ENCODE peak calls at places on chromosomes 7 and 10, in six cellular contexts. G is HepG2, H is H1, T is GM12892, P is GM12878, D is K562. F is an unnamed sample.
A peak's percentile ranks its signal among the peaks of the same experiment; 100 is the strongest.

GRCh38 chr10:117541405-117541908 is 1.1 kb upstream of the EMX2 start:
- DNase-seq in D (no peak), P (no peak), G (no peak), H (no peak), T (no peak), F (no peak)

GRCh38 chr7:149866817-149867447 is 6.8 kb upstream of the ATP6V0E2 start:
- DNase-seq in P (no peak), T (no peak), D (no peak), G (no peak), H (no peak), F (no peak)

GRCh38 chr7:91347288-91347687 is 83.1 kb downstream of the FZD1 start:
- DNase-seq in P (no peak), T (no peak), D (no peak), G (no peak), H (no peak), F (no peak)

GRCh38 chr10:103546401-103546800 is 52.9 kb downstream of the NEURL1 start:
- DNase-seq in H (no peak), T (no peak), D (no peak), G (no peak), P (no peak), F (no peak)

GRCh38 chr10:22253578-22253882 is 35.7 kb upstream of the EBLN1 start:
- DNase-seq in H (no peak), G (no peak), T (no peak), P (no peak), D (no peak), F (no peak)

GRCh38 chr7:132901241-132901640 is 180.6 kb downstream of the CHCHD3 start:
- DNase-seq in D (no peak), T (no peak), H (no peak), P (no peak), G (no peak), F (no peak)

GRCh38 chr7:125316451-125316850 is 386.8 kb upstream of the POT1 start:
- DNase-seq in T (no peak), P (no peak), D (no peak), H (peak; percentile 68), G (peak; percentile 8), F (no peak)

GRCh38 chr10:17744395-17744841 is 7.6 kb upstream of the TMEM236 start:
- DNase-seq in D (no peak), G (no peak), P (no peak), H (no peak), T (no peak), F (no peak)

GRCh38 chr10:116880716-116881440 is 31.6 kb downstream of the ENO4 start:
- DNase-seq in P (no peak), G (no peak), T (no peak), D (no peak), H (no peak), F (no peak)

GRCh38 chr10:34731885-34732701 is 83.0 kb downstream of the PARD3 start:
- DNase-seq in G (no peak), T (no peak), D (no peak), H (no peak), P (no peak), F (no peak)

GRCh38 chr10:4068255-4069028 is 283.4 kb upstream of the KLF6 start:
- DNase-seq in G (no peak), H (no peak), T (no peak), P (no peak), D (no peak), F (no peak)

GRCh38 chr7:19663816-19664531 is 44.9 kb downstream of the POLR1F start:
- DNase-seq in T (peak; percentile 1), P (peak; percentile 20), D (no peak), H (no peak), G (no peak), F (peak; percentile 6)

GRCh38 chr10:35271086-35271834 is 65.0 kb upstream of the CCNY start:
- DNase-seq in H (no peak), P (no peak), G (no peak), D (no peak), T (no peak), F (no peak)

GRCh38 chr7:16989883-16990413 is 108.2 kb upstream of the AGR3 start:
- DNase-seq in D (no peak), P (no peak), T (no peak), H (no peak), G (peak; percentile 100), F (no peak)
- TF ChIP-seq POLR2A in D (no peak), P (no peak), T (no peak), H (no peak), G (peak; percentile 41), F (no peak)

DNA sequence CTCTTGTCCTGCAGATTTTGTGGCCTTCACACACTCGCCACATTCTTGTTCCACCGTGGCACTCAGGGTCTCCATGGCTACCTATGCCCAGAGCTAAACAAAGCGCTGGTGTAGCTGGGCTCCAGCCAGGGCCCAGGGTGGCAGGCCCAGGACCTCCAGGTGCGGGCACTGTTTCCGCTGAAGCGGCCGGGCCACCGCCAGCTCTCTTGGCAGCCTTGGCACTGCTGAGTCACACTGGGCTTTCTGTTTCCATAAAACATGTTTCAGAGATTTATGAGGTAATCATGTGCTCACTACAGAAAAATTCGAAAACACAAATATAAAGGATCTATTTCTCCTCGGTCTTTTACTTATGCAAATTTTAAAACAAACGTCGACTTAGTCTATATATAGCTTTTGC is 51.3 kb downstream of the AOC1 start:
- DNase-seq in P (no peak), G (no peak), D (no peak), H (no peak), T (no peak), F (no peak)
- TF ChIP-seq TAF1 in P (no peak), G (no peak), D (no peak), H (no peak), T (no peak), F (no peak)

GRCh38 chr10:7952251-7952650 is 102.2 kb upstream of the GATA3 start:
- DNase-seq in T (no peak), D (no peak), P (no peak), G (no peak), H (no peak), F (no peak)
- TF ChIP-seq POLR2A in T (no peak), D (no peak), P (no peak), G (no peak), H (no peak), F (no peak)

DNA sequence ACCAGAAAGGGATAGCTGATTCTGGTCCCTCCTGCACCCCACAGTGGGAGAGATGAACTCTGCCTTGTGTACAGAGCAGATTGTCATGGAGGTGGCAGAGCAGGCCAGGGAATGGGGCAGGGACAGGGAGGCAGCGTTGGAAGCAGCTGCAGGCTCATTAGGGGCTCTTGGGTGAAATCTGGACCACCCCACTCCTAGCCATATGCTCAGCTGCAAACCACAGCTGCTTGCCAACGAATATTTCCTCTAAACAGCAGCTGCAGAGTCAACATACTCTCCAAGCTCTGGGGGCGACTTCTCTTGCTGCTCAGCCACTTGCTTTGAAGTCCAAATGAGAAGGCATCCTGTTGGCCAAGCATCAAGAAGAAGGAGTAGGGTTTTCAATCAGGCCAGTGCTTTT is 302.3 kb upstream of the AUTS2 start:
- DNase-seq in T (no peak), D (no peak), P (no peak), G (no peak), H (no peak), F (no peak)
- TF ChIP-seq TAF1 in T (no peak), D (no peak), P (no peak), G (no peak), H (no peak), F (no peak)

DNA sequence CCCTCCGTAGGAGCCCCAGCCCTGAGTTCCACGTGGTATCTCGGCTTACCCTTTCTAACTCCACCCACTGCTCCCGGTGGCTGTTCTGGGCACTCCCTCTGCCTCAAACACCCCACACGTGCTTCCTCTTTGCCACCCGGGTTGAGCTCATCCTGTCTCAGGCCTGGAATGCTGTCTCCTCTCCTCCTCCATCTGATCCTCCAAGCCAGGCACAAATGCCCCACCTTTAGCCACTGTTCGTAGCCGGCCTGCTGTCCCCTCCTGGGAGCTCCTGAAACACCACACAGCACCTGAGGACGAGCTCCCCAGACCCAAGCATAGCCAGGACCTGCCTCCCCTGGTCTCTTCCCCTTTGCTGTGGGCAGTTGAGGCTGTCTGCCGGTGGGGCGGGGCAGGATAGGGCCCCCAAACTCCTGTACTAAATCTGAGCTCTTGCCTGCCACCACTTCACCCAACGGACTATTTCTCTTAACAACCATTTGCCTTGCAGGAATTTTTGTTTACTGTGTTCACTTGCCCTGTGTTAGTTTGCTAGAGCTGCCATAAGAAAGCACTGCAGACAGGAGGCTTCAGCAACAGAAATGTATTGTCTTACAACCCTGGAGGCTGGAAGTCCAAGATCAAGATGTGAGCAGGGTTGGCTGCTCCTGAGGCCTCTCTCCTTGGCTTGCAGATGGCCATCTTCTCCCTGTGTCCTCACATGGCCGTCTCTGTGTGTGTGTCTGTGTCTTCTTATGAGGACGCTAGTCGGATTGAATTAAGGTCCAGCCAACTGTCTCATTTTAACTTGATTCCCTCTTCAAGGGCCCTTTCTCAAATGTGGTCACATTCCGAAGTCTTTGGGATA is 58.3 kb upstream of the SHH start:
- DNase-seq in G (no peak), H (no peak), T (no peak), P (no peak), D (no peak), F (no peak)
- TF ChIP-seq POLR2A in G (no peak), H (no peak), T (no peak), P (no peak), D (no peak), F (no peak)

DNA sequence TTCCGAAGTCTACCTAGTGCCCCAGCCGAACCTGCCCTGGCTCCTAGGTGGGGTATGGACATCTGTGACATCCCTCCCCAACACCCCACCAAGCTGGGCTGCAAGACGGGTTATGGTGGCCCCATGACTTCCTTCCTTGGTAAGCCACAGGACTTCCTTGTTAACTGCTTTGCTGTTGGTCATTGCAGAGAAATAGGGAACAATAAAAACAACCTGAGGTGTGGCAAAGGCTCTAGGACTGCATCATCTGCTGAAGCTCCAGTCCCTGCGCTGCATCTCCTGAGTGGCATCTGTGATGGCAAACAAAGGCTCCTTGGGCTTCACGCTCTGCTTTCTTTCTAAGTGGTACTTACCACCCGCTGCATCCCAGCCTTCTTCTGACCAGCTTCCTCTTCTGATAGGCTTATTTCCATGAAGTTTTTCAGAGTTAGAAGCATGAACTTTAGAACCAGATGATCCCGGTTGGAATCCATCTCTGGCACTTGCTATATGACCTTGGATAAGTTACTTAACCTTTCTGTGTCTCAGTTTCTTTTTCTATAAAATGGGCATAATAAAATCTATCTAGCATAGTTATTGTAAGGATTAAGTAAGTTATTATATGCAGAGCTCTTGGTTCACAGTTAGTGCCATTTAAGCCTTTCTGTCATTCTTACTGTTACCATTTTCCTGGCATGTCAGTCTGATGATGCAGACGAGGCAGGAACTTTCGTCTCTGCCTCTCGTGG is 216.8 kb downstream of the RPS24 start:
- DNase-seq in T (no peak), G (no peak), D (no peak), P (no peak), H (no peak), F (no peak)
- TF ChIP-seq TAF1 in T (no peak), G (no peak), D (no peak), P (no peak), H (no peak), F (no peak)

GRCh38 chr7:100604976-100605911 is 3.1 kb downstream of the PCOLCE start:
- DNase-seq in H (no peak), D (peak; percentile 76), G (no peak), P (no peak), T (no peak), F (no peak)
- TF ChIP-seq POLR2A in H (no peak), D (no peak), G (no peak), P (no peak), T (no peak), F (no peak)

DNA sequence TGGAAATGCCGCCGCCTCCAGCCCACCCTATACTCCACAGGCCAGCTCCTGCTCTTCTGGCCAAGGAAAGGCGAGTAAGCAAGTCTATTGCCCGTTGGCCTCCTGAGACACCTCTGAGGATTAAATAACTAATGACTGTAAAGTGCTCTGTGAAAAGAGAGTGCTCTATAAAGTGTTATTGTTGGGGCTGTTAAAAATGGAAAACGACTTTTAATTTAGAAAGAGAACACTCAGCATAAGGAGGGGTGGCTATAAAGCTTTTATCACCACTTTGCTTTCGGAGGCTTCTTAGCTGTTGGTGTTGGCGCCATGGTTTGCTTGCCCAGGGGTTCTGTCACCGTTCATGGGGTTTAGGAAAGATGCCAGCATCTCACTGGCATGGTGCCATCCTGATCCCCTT is 509.8 kb downstream of the LRMDA start:
- DNase-seq in P (no peak), H (no peak), G (no peak), T (no peak), D (no peak), F (no peak)
- TF ChIP-seq TAF1 in P (no peak), H (no peak), G (no peak), T (no peak), D (no peak), F (no peak)

F was measured in GM12891.